ENCODE peak calls at places on chromosomes 5 and 9, in four cellular contexts. One of them, this sample, is unnamed.
A peak's percentile ranks its signal among the peaks of the same experiment; 100 is the strongest.

GRCh38 chr9:82418334-82418733 is 429.8 kb downstream of the SPATA31D1 start:
- DNase-seq in IMR-90: no peak
- DNase-seq in H1: no peak
- DNase-seq in mesendoderm: no peak
- DNase-seq in this sample: no peak

GRCh38 chr9:91586282-91586681 is 162.7 kb upstream of the NFIL3 start:
- DNase-seq in IMR-90: no peak
- DNase-seq in H1: no peak
- DNase-seq in mesendoderm: no peak
- DNase-seq in this sample: no peak

GRCh38 chr5:133275631-133276030 is 223.8 kb downstream of the HSPA4 start:
- DNase-seq in mesendoderm: peak; percentile 24
- DNase-seq in IMR-90: no peak
- DNase-seq in H1: no peak
- DNase-seq in this sample: no peak

GRCh38 chr5:97000391-97000790 is 64.5 kb downstream of the LNPEP start:
- DNase-seq in IMR-90: no peak
- DNase-seq in H1: no peak
- DNase-seq in mesendoderm: peak; percentile 56
- DNase-seq in this sample: no peak

GRCh38 chr9:90611121-90611520 is 31.5 kb downstream of the DIRAS2 start:
- DNase-seq in mesendoderm: no peak
- DNase-seq in IMR-90: no peak
- DNase-seq in H1: no peak
- DNase-seq in this sample: no peak

GRCh38 chr5:132487095-132487428 is 3.5 kb downstream of the IRF1 start:
- DNase-seq in IMR-90: no peak
- DNase-seq in mesendoderm: no peak
- DNase-seq in H1: no peak
- DNase-seq in this sample: no peak

GRCh38 chr5:586751-587285 is 25.3 kb upstream of the CEP72 start:
- DNase-seq in IMR-90: no peak
- DNase-seq in H1: no peak
- DNase-seq in mesendoderm: no peak
- DNase-seq in this sample: no peak

GRCh38 chr5:100423330-100423729 is 111.8 kb upstream of the FAM174A start:
- DNase-seq in H1: no peak
- DNase-seq in mesendoderm: no peak
- DNase-seq in IMR-90: no peak
- DNase-seq in this sample: no peak

GRCh38 chr9:36763778-36764177 is 191.1 kb downstream of the MELK start:
- DNase-seq in H1: no peak
- DNase-seq in IMR-90: no peak
- DNase-seq in mesendoderm: no peak
- DNase-seq in this sample: no peak

GRCh38 chr9:35227283-35227682 is 65.5 kb downstream of the UNC13B start:
- DNase-seq in H1: no peak
- DNase-seq in mesendoderm: no peak
- DNase-seq in IMR-90: no peak
- DNase-seq in this sample: no peak

DNA sequence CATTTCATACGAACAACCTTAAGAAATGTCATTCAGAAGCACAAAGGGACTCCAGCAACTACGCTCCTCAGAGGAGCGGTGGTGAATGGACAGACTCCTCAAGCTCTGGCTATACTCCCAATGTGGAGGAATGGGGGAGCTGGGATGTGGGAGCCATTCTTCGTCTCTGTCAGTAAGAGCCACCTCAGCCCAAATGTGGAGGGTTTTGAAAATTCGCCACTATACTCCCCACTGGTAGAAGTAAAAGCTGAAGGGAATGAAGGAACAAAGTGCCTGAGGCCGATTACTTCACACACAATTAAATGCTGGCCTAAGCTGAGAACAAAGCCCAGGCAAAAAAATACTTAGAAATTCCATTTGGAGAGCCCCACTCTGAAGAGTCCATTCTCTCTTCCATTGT is 96.3 kb downstream of the ADAMTS12 start:
- DNase-seq in H1: no peak
- DNase-seq in IMR-90: no peak
- DNase-seq in mesendoderm: peak; percentile 34
- DNase-seq in this sample: no peak
- H3K4me2 ChIP-seq in H1: no peak overlapping the region
- H3K4me2 ChIP-seq in IMR-90: no peak overlapping the region
- H3K4me2 ChIP-seq in mesendoderm: no peak overlapping the region
- H3K4me2 ChIP-seq in this sample: no peak overlapping the region

GRCh38 chr5:154755361-154756202 is at the start of gene LARP1:
- DNase-seq in mesendoderm: peak; percentile 57
- DNase-seq in IMR-90: peak; percentile 19
- DNase-seq in H1: no peak
- DNase-seq in this sample: no peak
- H3K56ac ChIP-seq in mesendoderm: peak within 1 kb of the TSS; percentile 97
- H3K56ac ChIP-seq in IMR-90: peak within 1 kb of the TSS; percentile 78
- H3K56ac ChIP-seq in H1: peak within 1 kb of the TSS; percentile 95
- H3K56ac ChIP-seq in this sample: no peak within 1 kb of the TSS

GRCh38 chr5:14337603-14338002 is 194.5 kb downstream of the TRIO start:
- DNase-seq in H1: no peak
- DNase-seq in IMR-90: no peak
- DNase-seq in mesendoderm: no peak
- DNase-seq in this sample: no peak

GRCh38 chr5:14341571-14342225 is 198.6 kb downstream of the TRIO start:
- DNase-seq in H1: peak; percentile 62
- DNase-seq in mesendoderm: no peak
- DNase-seq in IMR-90: no peak
- DNase-seq in this sample: peak; percentile 78

GRCh38 chr5:14339467-14339866 is 196.3 kb downstream of the TRIO start:
- DNase-seq in IMR-90: no peak
- DNase-seq in mesendoderm: no peak
- DNase-seq in H1: no peak
- DNase-seq in this sample: no peak

GRCh38 chr5:14343376-14343775 is 200.2 kb downstream of the TRIO start:
- DNase-seq in IMR-90: no peak
- DNase-seq in H1: no peak
- DNase-seq in mesendoderm: no peak
- DNase-seq in this sample: no peak

DNA sequence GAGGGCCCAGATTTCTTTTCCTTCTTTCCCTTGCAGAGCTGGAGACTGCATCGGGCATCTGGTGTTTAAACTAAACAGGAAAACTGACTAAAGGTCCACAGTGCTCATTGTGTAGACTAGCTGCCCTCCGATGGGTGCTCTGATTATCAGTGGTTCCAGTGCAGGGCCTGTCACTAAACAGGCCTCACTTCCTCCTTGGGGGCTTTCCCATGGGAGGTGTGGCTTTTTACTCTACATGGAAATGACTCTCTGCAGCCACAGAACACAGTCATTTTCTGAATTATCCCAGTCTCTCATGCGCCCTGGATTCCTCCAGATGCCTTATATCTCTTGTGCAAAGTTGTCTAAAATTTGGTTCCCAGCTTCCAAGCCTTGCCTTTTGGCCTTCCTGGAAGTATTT is 199.2 kb downstream of the TRIO start:
- DNase-seq in mesendoderm: no peak
- DNase-seq in IMR-90: peak; percentile 66
- DNase-seq in H1: no peak
- DNase-seq in this sample: no peak
- H3K4me2 ChIP-seq in mesendoderm: no peak overlapping the region
- H3K4me2 ChIP-seq in IMR-90: no peak overlapping the region
- H3K4me2 ChIP-seq in H1: peak overlapping the region; percentile 36
- H3K4me2 ChIP-seq in this sample: peak overlapping the region; percentile 19

DNA sequence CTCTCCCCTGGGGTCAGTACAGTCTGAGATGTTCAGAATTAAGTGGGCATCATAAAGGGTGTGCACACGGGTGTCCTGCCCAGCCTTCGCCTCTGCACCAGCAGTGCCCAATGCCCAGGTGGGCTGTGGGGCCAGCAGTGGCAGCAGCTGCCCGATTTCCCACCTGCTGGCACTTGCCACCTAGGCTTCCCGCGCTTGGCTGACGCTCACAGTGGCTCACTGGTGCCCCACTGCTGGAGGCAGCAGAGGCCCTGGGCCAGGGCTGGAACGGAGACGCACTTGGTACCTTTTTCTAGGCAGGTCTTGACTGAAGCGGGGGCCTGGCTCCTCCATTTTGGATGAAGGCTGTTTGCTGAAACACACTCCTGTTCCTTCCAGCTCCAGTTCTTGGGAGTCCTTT is 17.0 kb downstream of the MRNIP start:
- DNase-seq in mesendoderm: no peak
- DNase-seq in H1: no peak
- DNase-seq in IMR-90: no peak
- DNase-seq in this sample: no peak
- H3K56ac ChIP-seq in mesendoderm: no peak overlapping the region
- H3K56ac ChIP-seq in H1: no peak overlapping the region
- H3K56ac ChIP-seq in IMR-90: no peak overlapping the region
- H3K56ac ChIP-seq in this sample: no peak overlapping the region

GRCh38 chr9:21251162-21251561 is 11.4 kb upstream of the IFNA14 start:
- DNase-seq in mesendoderm: peak; percentile 11
- DNase-seq in H1: no peak
- DNase-seq in IMR-90: no peak
- DNase-seq in this sample: no peak
- H3K4me2 ChIP-seq in mesendoderm: no peak overlapping the region
- H3K4me2 ChIP-seq in H1: peak overlapping the region; percentile 16
- H3K4me2 ChIP-seq in IMR-90: no peak overlapping the region
- H3K4me2 ChIP-seq in this sample: no peak overlapping the region

GRCh38 chr9:126754436-126755324 is 50.2 kb upstream of the ZBTB43 start:
- DNase-seq in IMR-90: no peak
- DNase-seq in H1: no peak
- DNase-seq in mesendoderm: no peak
- DNase-seq in this sample: no peak
- H3K56ac ChIP-seq in IMR-90: no peak overlapping the region
- H3K56ac ChIP-seq in H1: no peak overlapping the region
- H3K56ac ChIP-seq in mesendoderm: no peak overlapping the region
- H3K56ac ChIP-seq in this sample: no peak overlapping the region

GRCh38 chr5:178363501-178364325 is 131.1 kb upstream of the PHYKPL start:
- DNase-seq in H1: no peak
- DNase-seq in mesendoderm: no peak
- DNase-seq in IMR-90: no peak
- DNase-seq in this sample: no peak
- H3K4me2 ChIP-seq in H1: no peak overlapping the region
- H3K4me2 ChIP-seq in mesendoderm: no peak overlapping the region
- H3K4me2 ChIP-seq in IMR-90: no peak overlapping the region
- H3K4me2 ChIP-seq in this sample: no peak overlapping the region

DNA sequence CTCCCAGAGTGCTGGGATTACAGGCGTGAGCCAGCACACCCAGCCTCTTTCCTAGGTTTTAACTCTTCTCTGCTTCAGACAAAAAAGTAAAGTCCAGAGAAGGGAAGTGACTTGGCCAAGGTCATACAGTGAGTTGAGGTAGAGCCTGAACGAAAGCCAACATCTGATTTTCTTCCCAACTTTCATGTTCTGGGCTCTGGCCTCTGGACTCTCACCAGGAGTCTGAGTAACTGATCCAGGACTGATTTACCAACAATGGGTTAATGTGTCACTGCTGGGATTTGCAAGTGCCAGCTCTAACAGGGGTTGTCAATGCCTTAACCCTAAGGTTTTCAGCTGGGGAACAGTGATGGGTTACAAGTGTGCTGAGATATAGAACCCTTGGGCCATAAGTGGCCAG is 32.2 kb upstream of the LARP1 start:
- DNase-seq in H1: no peak
- DNase-seq in mesendoderm: no peak
- DNase-seq in IMR-90: no peak
- DNase-seq in this sample: no peak
- H3K56ac ChIP-seq in H1: no peak overlapping the region
- H3K56ac ChIP-seq in mesendoderm: no peak overlapping the region
- H3K56ac ChIP-seq in IMR-90: no peak overlapping the region
- H3K56ac ChIP-seq in this sample: no peak overlapping the region

DNA sequence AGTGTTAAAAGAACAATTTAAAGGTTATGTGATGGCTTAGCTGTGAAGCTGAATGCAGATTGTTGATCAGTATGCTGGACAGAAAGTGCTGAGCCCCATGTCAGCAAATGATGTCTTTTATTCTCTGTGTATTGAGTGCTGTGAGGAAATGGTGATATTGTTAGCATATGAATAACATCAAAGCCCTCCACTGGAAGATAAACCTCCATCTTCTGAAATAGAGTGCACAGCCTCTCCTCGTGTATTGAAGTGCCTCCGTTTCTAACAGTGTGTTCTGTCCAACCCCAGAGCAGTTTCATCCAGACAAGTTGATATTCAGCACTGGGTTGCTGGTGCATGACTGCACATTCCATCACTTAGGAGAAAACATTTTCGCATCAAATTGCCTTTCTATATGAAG is 242.9 kb downstream of the CSNK1G3 start:
- DNase-seq in IMR-90: peak; percentile 34
- DNase-seq in H1: no peak
- DNase-seq in mesendoderm: no peak
- DNase-seq in this sample: no peak
- H3K4me2 ChIP-seq in IMR-90: peak overlapping the region; percentile 8
- H3K4me2 ChIP-seq in H1: no peak overlapping the region
- H3K4me2 ChIP-seq in mesendoderm: no peak overlapping the region
- H3K4me2 ChIP-seq in this sample: no peak overlapping the region

GRCh38 chr5:75389430-75389829 is 52.4 kb downstream of the HMGCR start:
- DNase-seq in H1: no peak
- DNase-seq in mesendoderm: no peak
- DNase-seq in IMR-90: no peak
- DNase-seq in this sample: no peak

GRCh38 chr5:75384218-75384617 is 47.2 kb downstream of the HMGCR start:
- DNase-seq in IMR-90: no peak
- DNase-seq in H1: no peak
- DNase-seq in mesendoderm: no peak
- DNase-seq in this sample: no peak

DNA sequence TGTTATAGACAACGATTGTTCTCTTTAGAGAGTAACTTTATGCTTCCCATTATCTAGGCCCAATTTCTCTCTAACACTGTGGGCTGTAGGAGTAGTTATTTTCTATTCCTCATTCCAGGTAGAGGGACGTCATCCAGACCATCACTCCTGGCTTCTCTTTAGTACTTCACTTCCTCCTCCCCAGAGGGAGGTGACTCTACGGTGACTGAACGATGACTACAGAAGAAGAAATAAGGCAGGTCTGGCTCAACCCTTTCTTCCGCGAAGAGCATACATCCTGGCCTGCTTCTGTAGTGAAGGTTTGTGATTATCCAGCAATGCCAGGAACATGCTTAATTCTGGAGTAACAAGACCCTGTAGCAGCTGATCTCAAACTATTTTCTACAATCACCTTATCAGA is 50.8 kb downstream of the HMGCR start:
- DNase-seq in H1: no peak
- DNase-seq in IMR-90: no peak
- DNase-seq in mesendoderm: no peak
- DNase-seq in this sample: no peak
- H3K56ac ChIP-seq in H1: no peak overlapping the region
- H3K56ac ChIP-seq in IMR-90: no peak overlapping the region
- H3K56ac ChIP-seq in mesendoderm: no peak overlapping the region
- H3K56ac ChIP-seq in this sample: no peak overlapping the region